ENCODE peak calls at places on chromosomes 11 and 22, in six cellular contexts. I is transverse colon, C is psoas muscle, X is ovary, D is cardiac muscle cell, P is body of pancreas. B is an unnamed sample. For H3K9me3, the result is how much of the 10 kb centered on the place peaks cover.

GRCh38 chr11:109338131-109338530 is 83.9 kb upstream of the C11orf87 start:
- DNase-seq in I (no peak), C (no peak), X (no peak), D (peak), P (no peak), B (no peak)

GRCh38 chr11:109192864-109193263 is 229.1 kb upstream of the C11orf87 start:
- DNase-seq in I (no peak), C (peak), X (no peak), D (no peak), P (no peak), B (no peak)

GRCh38 chr11:108654994-108655631 is 9.8 kb upstream of the DDX10 start:
- DNase-seq in I (peak), C (no peak), X (no peak), D (peak), P (peak), B (peak)

GRCh38 chr11:121248496-121248895 is 44.1 kb upstream of the SC5D start:
- DNase-seq in I (no peak), C (no peak), X (no peak), D (no peak), P (no peak), B (no peak)

GRCh38 chr11:83628622-83629347 is 342.6 kb upstream of the CCDC90B start:
- DNase-seq in I (no peak), C (no peak), X (no peak), D (no peak), P (no peak), B (no peak)

GRCh38 chr11:124934862-124935547 is 842 bp downstream of the HEPACAM start:
- DNase-seq in I (no peak), C (no peak), X (no peak), D (peak), P (no peak), B (no peak)

GRCh38 chr11:46378811-46379482 is 2.5 kb upstream of the MDK start:
- DNase-seq in I (no peak), C (peak), X (no peak), D (no peak), P (no peak), B (no peak)

GRCh38 chr22:28703436-28703835 is 23.8 kb upstream of the TTC28 start:
- DNase-seq in I (no peak), C (no peak), X (no peak), D (peak), P (no peak), B (no peak)

GRCh38 chr11:32584921-32585320 is 1.3 kb downstream of the EIF3M start:
- DNase-seq in I (no peak), C (no peak), X (no peak), D (no peak), P (no peak), B (no peak)

GRCh38 chr11:108643974-108644373 is 20.9 kb upstream of the DDX10 start:
- DNase-seq in I (no peak), C (no peak), X (no peak), D (no peak), P (no peak), B (no peak)

GRCh38 chr11:68036141-68036716 is 2.6 kb upstream of the TCIRG1 start:
- DNase-seq in I (no peak), C (peak), X (no peak), D (no peak), P (no peak), B (peak)

GRCh38 chr11:73334244-73335203 is 26.4 kb downstream of the ARHGEF17 start:
- DNase-seq in I (peak), C (peak), X (peak), D (peak), P (peak), B (peak)

GRCh38 chr22:37417264-37417663 is 10.0 kb downstream of the ELFN2 start:
- DNase-seq in I (no peak), C (no peak), X (no peak), D (no peak), P (no peak), B (no peak)

GRCh38 chr11:112795896-112796686 is 165.1 kb upstream of the NCAM1 start:
- DNase-seq in I (no peak), C (no peak), X (peak), D (no peak), P (peak), B (no peak)

GRCh38 chr11:128158860-128159259 is 428.5 kb downstream of the ETS1 start:
- DNase-seq in I (no peak), C (no peak), X (no peak), D (no peak), P (no peak), B (no peak)

GRCh38 chr11:86212212-86212611 is 32.3 kb upstream of the EED start:
- DNase-seq in I (no peak), C (no peak), X (no peak), D (no peak), P (no peak), B (no peak)

GRCh38 chr22:24232124-24232523 is 12.8 kb downstream of the GGT5 start:
- DNase-seq in I (no peak), C (no peak), X (no peak), D (no peak), P (no peak), B (no peak)

GRCh38 chr22:37300551-37301017 is 18.3 kb downstream of the CYTH4 start:
- DNase-seq in I (no peak), C (no peak), X (no peak), D (no peak), P (no peak), B (no peak)

DNA sequence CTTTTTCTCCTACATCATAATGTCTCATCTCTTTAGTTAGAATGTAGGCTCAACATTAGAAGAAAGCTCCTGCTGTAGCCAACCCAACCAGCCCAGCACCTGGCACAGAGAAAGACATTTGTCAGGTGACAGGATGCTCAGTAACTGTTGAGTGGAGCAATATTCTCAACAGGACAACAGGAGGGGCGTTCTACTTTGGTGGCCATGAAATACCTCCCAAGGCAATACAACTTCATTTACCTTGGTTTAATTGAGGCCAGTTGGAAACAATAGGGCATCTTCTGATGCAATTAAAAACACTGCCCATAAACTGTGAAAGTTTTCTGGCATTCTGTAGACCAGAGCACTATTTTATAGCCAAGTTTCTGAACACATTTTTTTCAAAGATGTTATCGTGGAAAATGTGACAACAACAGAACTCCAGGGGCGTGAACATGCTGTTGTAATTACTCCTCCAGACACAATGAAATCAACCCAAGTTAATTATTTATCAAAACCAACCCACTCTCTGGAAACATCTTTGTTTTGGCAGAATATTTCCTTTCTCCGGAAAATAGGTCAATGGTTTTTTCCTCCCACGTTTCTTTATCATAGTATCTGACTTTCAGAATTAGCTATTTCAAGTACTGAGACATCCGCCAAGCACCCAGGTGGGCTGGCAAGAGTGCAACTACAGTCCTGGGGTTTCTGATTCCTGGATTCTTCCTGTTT is 538.1 kb downstream of the SOX6 start:
- DNase-seq in I (peak), C (no peak), X (no peak), D (no peak), P (peak), B (no peak)
- H3K4me3 ChIP-seq in I (no peak), C (no peak), X (no peak), D (no peak), P (no peak), B (no peak)

GRCh38 chr11:18987454-18988231 is 48.4 kb upstream of the MRGPRX1 start:
- DNase-seq in I (no peak), C (no peak), X (no peak), D (no peak), P (no peak), B (no peak)
- H3K9me3 ChIP-seq in I (under half), C (under half), X (under half), D (under half), P (under half), B (under half)

GRCh38 chr11:69540118-69541000 is 58.9 kb downstream of the LINC01488 start:
- DNase-seq in I (no peak), C (peak), X (no peak), D (no peak), P (peak), B (peak)
- TF ChIP-seq CTCF in I (no peak), C (peak), X (no peak), D (no peak), P (peak), B (peak)

GRCh38 chr22:41237036-41237706 is 3.6 kb downstream of the CHADL start:
- DNase-seq in I (no peak), C (no peak), X (no peak), D (no peak), P (no peak), B (no peak)
- H3K4me3 ChIP-seq in I (peak), C (peak), X (peak), D (peak), P (no peak), B (no peak)

DNA sequence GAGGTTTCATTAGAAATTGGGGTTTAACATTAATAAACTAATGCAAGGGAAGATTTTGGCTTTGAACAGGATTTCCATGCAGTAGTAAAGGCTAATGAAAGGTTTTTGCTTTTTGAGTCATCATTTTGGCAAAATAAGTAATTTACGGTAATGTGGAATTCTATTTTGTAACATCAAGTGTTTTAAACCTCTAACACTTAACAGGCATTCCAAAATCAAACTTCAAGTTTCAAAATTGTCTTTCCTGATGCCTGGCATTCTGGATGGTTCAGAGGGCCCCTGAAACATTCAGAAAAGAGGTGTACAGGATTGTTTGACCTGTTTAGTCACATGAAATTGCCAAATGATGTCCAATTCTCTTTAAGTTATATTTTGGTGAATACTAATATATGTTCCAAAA is 90.4 kb upstream of the GNAZ start:
- DNase-seq in I (no peak), C (no peak), X (no peak), D (no peak), P (no peak), B (no peak)
- H3K9me3 ChIP-seq in I (under half), C (under half), X (under half), D (under half), P (under half), B (under half)

DNA sequence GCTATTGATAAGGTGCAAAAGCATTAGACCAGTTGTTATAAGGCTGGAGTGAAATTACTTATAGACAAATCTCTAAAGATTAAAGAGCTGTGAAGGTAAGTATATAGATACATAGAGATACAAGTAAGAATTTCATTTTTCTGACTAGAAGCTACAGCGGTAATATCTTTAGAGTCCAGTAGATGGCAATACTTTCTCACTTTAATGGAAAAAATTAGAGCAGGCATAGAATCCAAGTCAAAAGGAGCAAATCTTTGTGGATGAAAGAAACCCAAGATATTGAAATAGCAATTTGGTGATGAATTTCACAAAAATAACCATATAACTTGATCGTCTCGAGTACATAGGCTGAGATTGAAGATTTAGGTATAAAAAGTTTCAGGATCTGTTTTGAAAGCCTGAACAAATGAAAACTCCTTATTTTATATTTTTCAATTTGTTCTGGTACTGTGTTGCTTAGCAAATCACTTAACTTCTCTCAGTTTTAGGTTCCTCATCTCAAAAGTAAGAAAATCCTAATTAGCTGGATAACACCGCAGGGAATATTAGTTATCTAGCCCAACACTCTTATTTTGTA is 81.9 kb downstream of the UVRAG start:
- DNase-seq in I (no peak), C (no peak), X (no peak), D (peak), P (no peak), B (no peak)
- TF ChIP-seq CTCF in I (peak), C (peak), X (peak), D (peak), P (peak), B (peak)

GRCh38 chr11:119480375-119481020 is 57.5 kb upstream of the THY1 start:
- DNase-seq in I (no peak), C (peak), X (no peak), D (no peak), P (no peak), B (peak)
- H3K4me3 ChIP-seq in I (no peak), C (no peak), X (no peak), D (no peak), P (no peak), B (no peak)

GRCh38 chr11:48242501-48242900 is 2.4 kb upstream of the OR4X2 start:
- DNase-seq in I (no peak), C (no peak), X (no peak), D (no peak), P (no peak), B (no peak)
- H3K9me3 ChIP-seq in I (under half), C (under half), X (under half), D (under half), P (under half), B (under half)

GRCh38 chr22:50082961-50083461 is 2.2 kb downstream of the MLC1 start:
- DNase-seq in I (peak), C (no peak), X (no peak), D (no peak), P (no peak), B (no peak)

GRCh38 chr22:50083462-50084081 is 1.7 kb downstream of the MLC1 start:
- DNase-seq in I (no peak), C (no peak), X (no peak), D (no peak), P (no peak), B (no peak)

GRCh38 chr22:50084570-50084969 is 656 bp downstream of the MLC1 start:
- DNase-seq in I (no peak), C (no peak), X (no peak), D (no peak), P (no peak), B (no peak)

GRCh38 chr22:50085211-50085999 is at the start of gene MLC1:
- DNase-seq in I (no peak), C (no peak), X (no peak), D (peak), P (no peak), B (no peak)

DNA sequence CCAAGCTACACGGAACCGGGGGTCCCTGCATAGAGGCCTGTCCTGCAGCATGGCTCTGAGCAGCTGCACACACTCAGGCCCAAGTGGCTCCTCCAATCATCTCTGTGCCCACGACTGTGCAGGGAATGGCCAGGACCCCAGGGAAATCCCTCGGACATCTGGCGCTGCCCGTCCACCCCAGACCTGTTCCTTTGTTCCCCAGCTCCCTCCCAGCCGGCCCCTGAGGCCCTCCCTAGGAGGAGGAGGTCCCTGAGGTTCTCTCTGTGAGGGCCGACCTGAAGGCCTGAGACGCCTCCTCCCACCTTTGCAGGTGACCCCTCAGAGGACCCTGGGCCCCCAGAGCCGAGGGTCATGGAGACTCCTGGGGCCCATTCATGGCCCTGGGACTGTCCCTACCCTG is 1.1 kb downstream of the MLC1 start:
- DNase-seq in I (no peak), C (no peak), X (no peak), D (no peak), P (no peak), B (no peak)
- TF ChIP-seq CTCF in I (no peak), C (no peak), X (no peak), D (no peak), P (no peak), B (no peak)

GRCh38 chr11:11416917-11417316 is 63.9 kb upstream of the CSNK2A3 start:
- DNase-seq in I (no peak), C (no peak), X (no peak), D (peak), P (no peak), B (no peak)
- H3K4me3 ChIP-seq in I (no peak), C (no peak), X (no peak), D (no peak), P (no peak), B (no peak)

B was measured in BE2C.